ENCODE peak calls at places on chromosomes 7 and 10, in six cellular contexts. C is keratinocyte, T is foreskin fibroblast, K is lung, E is WERI-Rb-1, B is PC-3. N is an unnamed sample.
A peak's percentile ranks its signal among the peaks of the same experiment; 100 is the strongest.

GRCh38 chr10:15824498-15824897 is 35.8 kb downstream of the MINDY3 start:
- DNase-seq in E (no peak), B (peak; percentile 34), K (no peak), T (no peak), C (no peak), N (no peak)

GRCh38 chr10:58513189-58514101 is 773 bp downstream of the BICC1 start:
- DNase-seq in C (no peak), T (peak; percentile 68), K (peak; percentile 44), E (peak; percentile 66), B (peak; percentile 71), N (peak; percentile 23)

GRCh38 chr10:3060481-3060889 is 6.9 kb upstream of the PFKP start:
- DNase-seq in T (no peak), C (no peak), B (no peak), E (no peak), K (no peak), N (no peak)

GRCh38 chr7:142499641-142500040 is 241.8 kb upstream of the PRSS58 start:
- DNase-seq in E (no peak), K (no peak), B (no peak), T (no peak), C (no peak), N (no peak)

GRCh38 chr7:135512135-135512887 is 2.4 kb upstream of the CNOT4 start:
- DNase-seq in E (peak; percentile 44), C (no peak), T (no peak), K (no peak), B (peak; percentile 81), N (no peak)

GRCh38 chr7:55181774-55182173 is 163.0 kb downstream of the EGFR start:
- DNase-seq in T (no peak), B (no peak), C (no peak), E (no peak), K (no peak), N (no peak)

GRCh38 chr10:73768881-73769280 is 13.0 kb upstream of the CHCHD1 start:
- DNase-seq in B (no peak), C (no peak), T (no peak), K (no peak), E (no peak), N (no peak)

GRCh38 chr7:77991656-77992055 is 193.1 kb downstream of the PHTF2 start:
- DNase-seq in B (no peak), T (no peak), C (no peak), E (no peak), K (no peak), N (no peak)

GRCh38 chr7:105173586-105173985 is 159.6 kb downstream of the KMT2E start:
- DNase-seq in B (no peak), C (no peak), E (no peak), K (no peak), T (no peak), N (no peak)

GRCh38 chr7:105978974-105979373 is 15.9 kb downstream of the CDHR3 start:
- DNase-seq in B (no peak), T (no peak), C (no peak), K (no peak), E (no peak), N (no peak)

GRCh38 chr7:157442456-157442855 is 105.7 kb downstream of the DNAJB6 start:
- DNase-seq in K (no peak), C (no peak), B (no peak), E (no peak), T (no peak), N (no peak)

GRCh38 chr7:122006687-122007086 is 133.7 kb downstream of the PTPRZ1 start:
- DNase-seq in E (no peak), B (peak; percentile 20), K (no peak), T (no peak), C (peak; percentile 25), N (no peak)

GRCh38 chr10:90930971-90931841 is 10.3 kb upstream of the ANKRD1 start:
- DNase-seq in E (no peak), T (peak; percentile 84), B (peak; percentile 38), K (peak; percentile 39), C (no peak), N (no peak)

GRCh38 chr10:47287365-47287802 is 12.6 kb upstream of the GDF10 start:
- DNase-seq in E (no peak), B (peak; percentile 3), K (no peak), T (no peak), C (no peak), N (no peak)

GRCh38 chr10:6501931-6502330 is 78.1 kb downstream of the PRKCQ start:
- DNase-seq in K (no peak), E (no peak), B (no peak), C (peak; percentile 59), T (no peak), N (no peak)

GRCh38 chr7:135995751-135996150 is 18.6 kb upstream of the MTPN start:
- DNase-seq in C (no peak), E (no peak), B (peak; percentile 40), T (no peak), K (no peak), N (no peak)

GRCh38 chr10:104350146-104350635 is 3.4 kb upstream of the CFAP58 start:
- DNase-seq in C (no peak), E (no peak), B (peak; percentile 72), T (peak; percentile 52), K (no peak), N (no peak)

GRCh38 chr10:42953684-42954674 is 122.9 kb upstream of the RET start:
- DNase-seq in B (no peak), T (no peak), E (no peak), K (peak; percentile 24), C (no peak), N (no peak)
- TF ChIP-seq CTCF in B (no peak), T (no peak), E (no peak), K (no peak), C (no peak), N (no peak)

GRCh38 chr7:45368129-45368807 is 205.9 kb upstream of the ADCY1 start:
- DNase-seq in C (no peak), K (no peak), B (no peak), T (no peak), E (no peak), N (no peak)
- TF ChIP-seq CTCF in C (no peak), K (no peak), B (no peak), T (no peak), E (no peak), N (no peak)

DNA sequence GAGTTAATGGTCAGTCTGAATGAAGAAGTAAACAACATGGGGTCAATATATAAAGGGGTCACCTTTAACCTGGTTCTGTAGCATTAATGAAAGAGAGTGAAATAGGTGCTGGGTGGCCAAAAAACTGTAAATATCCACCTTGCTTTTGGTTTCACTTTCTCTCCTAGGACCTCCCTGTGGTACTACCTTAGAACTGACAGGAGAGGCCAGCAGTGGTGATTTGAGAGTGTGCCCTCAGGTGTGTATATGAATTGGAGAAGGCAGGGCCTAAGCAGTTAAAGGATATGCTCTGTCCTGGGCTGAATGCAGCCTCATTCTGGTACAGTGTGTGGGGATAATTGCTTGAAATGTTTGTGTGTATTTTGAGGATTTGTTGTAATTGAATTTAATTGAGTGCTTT is 62.0 kb downstream of the BBS9 start:
- DNase-seq in E (no peak), T (no peak), K (no peak), B (peak; percentile 37), C (no peak), N (no peak)
- TF ChIP-seq CTCF in E (no peak), T (no peak), K (no peak), B (peak; percentile 11), C (no peak), N (no peak)

GRCh38 chr7:116861717-116862116 is 670 bp upstream of the CAPZA2 start:
- DNase-seq in K (no peak), B (no peak), T (no peak), E (no peak), C (no peak), N (no peak)

GRCh38 chr7:116864084-116864483 is 1.7 kb downstream of the CAPZA2 start:
- DNase-seq in T (no peak), B (no peak), E (no peak), C (no peak), K (no peak), N (no peak)

GRCh38 chr7:116859323-116859722 is 3.1 kb upstream of the CAPZA2 start:
- DNase-seq in C (no peak), K (no peak), B (peak; percentile 73), E (no peak), T (peak; percentile 51), N (no peak)

GRCh38 chr7:116862234-116863167 is at the start of gene CAPZA2:
- DNase-seq in K (peak; percentile 92), C (no peak), T (peak; percentile 90), B (peak; percentile 94), E (peak; percentile 92), N (peak; percentile 93)

DNA sequence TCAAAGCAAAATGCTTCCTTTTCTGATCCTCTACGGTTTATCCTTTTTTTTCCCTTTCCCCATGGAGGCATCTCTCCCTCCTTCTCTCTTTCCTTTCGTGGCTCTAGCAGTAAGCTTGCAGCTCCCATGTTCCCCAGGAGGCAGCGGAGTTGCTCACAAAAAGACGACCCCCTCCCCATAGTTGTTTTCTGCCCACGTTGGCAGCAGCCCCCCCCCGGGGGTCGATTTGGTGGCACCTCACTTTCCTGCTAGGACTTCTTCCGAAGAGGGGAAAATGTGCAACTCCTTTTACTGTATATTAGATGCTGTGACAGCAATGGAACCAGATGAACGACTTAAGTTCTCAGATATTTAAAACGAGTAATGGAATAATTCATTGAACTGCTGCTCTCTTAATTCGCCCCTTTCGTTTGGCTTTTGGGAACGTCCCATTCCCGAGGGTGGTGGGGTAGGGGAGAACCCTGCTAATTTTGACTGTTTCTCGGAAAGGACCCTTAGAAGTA is 832 bp downstream of the CAPZA2 start:
- DNase-seq in C (no peak), K (peak; percentile 38), E (peak; percentile 36), T (no peak), B (peak; percentile 12), N (peak; percentile 10)
- TF ChIP-seq CTCF in C (peak; percentile 12), K (no peak), E (no peak), T (no peak), B (no peak), N (peak; percentile 5)

GRCh38 chr10:126910798-126911197 is 5.6 kb downstream of the DOCK1 start:
- DNase-seq in C (no peak), K (no peak), T (no peak), E (no peak), B (no peak), N (no peak)

GRCh38 chr10:126914561-126914960 is 9.3 kb downstream of the DOCK1 start:
- DNase-seq in T (no peak), E (no peak), C (no peak), B (no peak), K (no peak), N (no peak)

GRCh38 chr10:126910196-126910595 is 5.0 kb downstream of the DOCK1 start:
- DNase-seq in C (no peak), T (no peak), B (no peak), E (no peak), K (no peak), N (no peak)

GRCh38 chr10:126911301-126911700 is 6.1 kb downstream of the DOCK1 start:
- DNase-seq in K (no peak), T (no peak), E (no peak), B (no peak), C (no peak), N (no peak)

GRCh38 chr10:126913316-126913715 is 8.1 kb downstream of the DOCK1 start:
- DNase-seq in B (no peak), E (no peak), T (no peak), K (no peak), C (no peak), N (no peak)
- TF ChIP-seq CTCF in B (no peak), E (peak; percentile 13), T (no peak), K (no peak), C (no peak), N (peak; percentile 18)

DNA sequence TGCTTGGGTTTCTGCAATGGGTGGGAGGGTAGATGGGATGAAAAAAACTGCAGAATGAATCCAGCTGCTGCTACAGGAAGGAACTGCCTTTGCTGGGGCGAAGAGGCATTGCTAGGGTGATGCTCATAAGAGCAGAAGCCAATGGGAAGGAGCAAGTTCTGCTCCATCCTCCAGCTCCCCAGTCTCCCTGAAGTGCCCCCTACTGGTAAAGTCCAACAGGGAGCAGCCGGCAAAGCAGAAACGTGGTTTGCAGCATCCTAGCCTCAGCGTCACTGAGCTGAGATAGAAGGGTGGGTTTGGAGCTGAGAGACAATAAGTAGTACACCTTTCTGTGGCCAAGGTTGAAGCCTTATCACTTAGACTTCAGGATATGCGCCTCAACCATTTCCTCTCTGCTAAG is 220.5 kb downstream of the CCSER2 start:
- DNase-seq in K (no peak), C (no peak), E (no peak), B (no peak), T (no peak), N (no peak)
- TF ChIP-seq CTCF in K (no peak), C (peak; percentile 31), E (peak; percentile 52), B (peak; percentile 29), T (peak; percentile 14), N (peak; percentile 35)